ENCODE peak calls at places on chromosomes 7 and 10, in seven cellular contexts. B, D, L, F, Q, W and A are unnamed samples.

GRCh38 chr10:543131-543530 is 146.3 kb downstream of the DIP2C start:
- DNase-seq in B (no peak), D (no peak), L (no peak), F (no peak), Q (no peak), W (no peak), A (no peak)

GRCh38 chr7:28360739-28361138 is 51.6 kb upstream of the CREB5 start:
- DNase-seq in B (no peak), D (peak), L (no peak), F (no peak), Q (peak), W (no peak), A (no peak)

GRCh38 chr7:78472519-78472918 is 673.9 kb downstream of the PHTF2 start:
- DNase-seq in B (no peak), D (no peak), L (no peak), F (no peak), Q (no peak), W (no peak), A (no peak)

GRCh38 chr7:771241-772004 is 44.3 kb upstream of the PRKAR1B start:
- DNase-seq in B (no peak), D (no peak), L (peak), F (no peak), Q (no peak), W (no peak), A (no peak)

GRCh38 chr7:117839507-117839906 is 33.7 kb downstream of the CTTNBP2 start:
- DNase-seq in B (no peak), D (no peak), L (no peak), F (no peak), Q (no peak), W (no peak), A (no peak)

GRCh38 chr10:125689955-125690569 is 7.1 kb upstream of the TEX36 start:
- DNase-seq in B (no peak), D (no peak), L (no peak), F (no peak), Q (no peak), W (no peak), A (no peak)

GRCh38 chr10:28326516-28327493 is 23.9 kb upstream of the MPP7 start:
- DNase-seq in B (no peak), D (no peak), L (peak), F (no peak), Q (no peak), W (no peak), A (no peak)

GRCh38 chr7:80748302-80749042 is 110.0 kb downstream of the CD36 start:
- DNase-seq in B (no peak), D (no peak), L (no peak), F (no peak), Q (no peak), W (no peak), A (no peak)

GRCh38 chr10:46517541-46517940 is 38.9 kb downstream of the GPRIN2 start:
- DNase-seq in B (no peak), D (no peak), L (no peak), F (no peak), Q (no peak), W (peak), A (peak)

GRCh38 chr10:124693396-124693795 is 50.8 kb downstream of the FAM53B start:
- DNase-seq in B (no peak), D (no peak), L (no peak), F (no peak), Q (peak), W (no peak), A (no peak)

GRCh38 chr7:21355406-21355874 is 72.4 kb upstream of the SP4 start:
- DNase-seq in B (peak), D (no peak), L (no peak), F (peak), Q (no peak), W (no peak), A (no peak)

GRCh38 chr10:57952741-57953140 is 315.0 kb downstream of the IPMK start:
- DNase-seq in B (no peak), D (no peak), L (no peak), F (no peak), Q (no peak), W (no peak), A (no peak)

GRCh38 chr10:126500866-126501265 is 112.6 kb upstream of the ADAM12 start:
- DNase-seq in B (no peak), D (no peak), L (no peak), F (no peak), Q (no peak), W (no peak), A (no peak)

GRCh38 chr7:46776790-46777189 is 805.1 kb downstream of the TNS3 start:
- DNase-seq in B (no peak), D (peak), L (no peak), F (no peak), Q (peak), W (no peak), A (no peak)

GRCh38 chr10:13528138-13528874 is 508 bp downstream of the BEND7 start:
- DNase-seq in B (no peak), D (no peak), L (peak), F (no peak), Q (peak), W (peak), A (no peak)

GRCh38 chr7:47441796-47442744 is 139.8 kb downstream of the TNS3 start:
- DNase-seq in B (no peak), D (no peak), L (no peak), F (no peak), Q (no peak), W (no peak), A (no peak)

GRCh38 chr10:71771821-71772617 is 1.3 kb downstream of the VSIR start:
- DNase-seq in B (no peak), D (peak), L (peak), F (peak), Q (no peak), W (no peak), A (peak)

GRCh38 chr10:126736737-126737136 is 66.2 kb upstream of the C10orf90 start:
- DNase-seq in B (no peak), D (no peak), L (no peak), F (no peak), Q (no peak), W (no peak), A (no peak)

GRCh38 chr7:40793132-40793531 is 658.3 kb downstream of the SUGCT start:
- DNase-seq in B (no peak), D (peak), L (no peak), F (no peak), Q (no peak), W (no peak), A (no peak)

GRCh38 chr7:154306036-154306435 is 253.8 kb downstream of the DPP6 start:
- DNase-seq in B (no peak), D (no peak), L (no peak), F (no peak), Q (no peak), W (no peak), A (no peak)

GRCh38 chr7:2719007-2719406 is 31.0 kb downstream of the AMZ1 start:
- DNase-seq in B (peak), D (peak), L (no peak), F (no peak), Q (peak), W (no peak), A (no peak)

GRCh38 chr7:146176790-146177189 is 60.2 kb downstream of the CNTNAP2 start:
- DNase-seq in B (no peak), D (no peak), L (no peak), F (no peak), Q (no peak), W (no peak), A (no peak)

GRCh38 chr10:12907651-12908050 is 93.9 kb downstream of the CCDC3 start:
- DNase-seq in B (no peak), D (no peak), L (no peak), F (no peak), Q (no peak), W (no peak), A (no peak)

GRCh38 chr10:132152896-132153580 is 33.7 kb upstream of the DPYSL4 start:
- DNase-seq in B (no peak), D (no peak), L (no peak), F (no peak), Q (no peak), W (no peak), A (peak)

GRCh38 chr7:114889646-114890285 is 32.1 kb upstream of the MDFIC start:
- DNase-seq in B (no peak), D (peak), L (no peak), F (peak), Q (no peak), W (no peak), A (no peak)

GRCh38 chr7:522071-522937 is 2.7 kb upstream of the PDGFA start:
- DNase-seq in B (no peak), D (peak), L (peak), F (no peak), Q (peak), W (peak), A (no peak)